ENCODE peak calls at places on chromosome 14, in four cellular contexts. W is K562, H is HepG2, T is SK-N-SH. E is an unnamed sample.

GRCh38 chr14:76329951-76330350 is 46.0 kb upstream of the ESRRB start:
- DNase-seq in W (no peak), H (no peak), T (no peak), E (no peak)

GRCh38 chr14:96162265-96162664 is 42.4 kb upstream of the BDKRB2 start:
- DNase-seq in W (no peak), H (no peak), T (no peak), E (no peak)

GRCh38 chr14:68968051-68968450 is 11.1 kb downstream of the ACTN1 start:
- DNase-seq in W (no peak), H (no peak), T (no peak), E (no peak)

GRCh38 chr14:26328766-26329165 is 269.1 kb downstream of the NOVA1 start:
- DNase-seq in W (no peak), H (no peak), T (no peak), E (no peak)

GRCh38 chr14:76464856-76465255 is 88.9 kb downstream of the ESRRB start:
- DNase-seq in W (no peak), H (no peak), T (no peak), E (no peak)

GRCh38 chr14:91289464-91289863 is 45.0 kb upstream of the GPR68 start:
- DNase-seq in W (no peak), H (no peak), T (no peak), E (no peak)

GRCh38 chr14:77225254-77225653 is 43.7 kb downstream of the TMEM63C start:
- DNase-seq in W (no peak), H (no peak), T (no peak), E (no peak)

GRCh38 chr14:85463512-85463911 is 66.4 kb upstream of the FLRT2 start:
- DNase-seq in W (no peak), H (no peak), T (no peak), E (no peak)

GRCh38 chr14:74190910-74191575 is 48.2 kb upstream of the VSX2 start:
- DNase-seq in W (no peak), H (no peak), T (no peak), E (no peak)

GRCh38 chr14:90060312-90060964 is 1.4 kb upstream of the KCNK13 start:
- DNase-seq in W (peak), H (peak), T (peak), E (no peak)
- TF ChIP-seq SMC3 in W (peak), H (no peak), T (no peak), E (peak)

DNA sequence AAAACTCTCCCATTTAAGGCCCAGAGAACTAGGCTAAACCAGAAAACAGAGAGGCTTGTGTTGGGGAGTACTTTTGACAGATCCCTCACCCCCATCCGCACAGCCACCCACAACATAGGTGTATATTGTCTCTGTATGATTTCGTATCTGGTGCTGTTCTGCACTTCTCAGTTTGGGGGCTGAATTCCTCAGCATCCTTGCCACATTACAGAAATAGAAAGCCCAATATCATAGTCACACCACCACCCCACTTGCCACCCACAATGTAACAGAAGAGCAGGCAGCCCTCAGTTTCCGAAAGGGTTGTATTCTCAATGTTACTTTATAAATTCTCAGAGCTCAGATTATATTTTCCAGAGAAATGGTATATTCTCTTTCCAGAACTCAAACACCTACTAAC is 950.9 kb downstream of the DIO2 start:
- DNase-seq in W (no peak), H (no peak), T (no peak), E (no peak)
- TF ChIP-seq POLR2AphosphoS5 in W (no peak), H (no peak), T (no peak), E (no peak)

GRCh38 chr14:59918824-59919581 is 941 bp upstream of the LRRC9 start:
- DNase-seq in W (peak), H (peak), T (peak), E (no peak)
- H2AFZ ChIP-seq in W (peak), H (peak), T (peak), E (peak)

DNA sequence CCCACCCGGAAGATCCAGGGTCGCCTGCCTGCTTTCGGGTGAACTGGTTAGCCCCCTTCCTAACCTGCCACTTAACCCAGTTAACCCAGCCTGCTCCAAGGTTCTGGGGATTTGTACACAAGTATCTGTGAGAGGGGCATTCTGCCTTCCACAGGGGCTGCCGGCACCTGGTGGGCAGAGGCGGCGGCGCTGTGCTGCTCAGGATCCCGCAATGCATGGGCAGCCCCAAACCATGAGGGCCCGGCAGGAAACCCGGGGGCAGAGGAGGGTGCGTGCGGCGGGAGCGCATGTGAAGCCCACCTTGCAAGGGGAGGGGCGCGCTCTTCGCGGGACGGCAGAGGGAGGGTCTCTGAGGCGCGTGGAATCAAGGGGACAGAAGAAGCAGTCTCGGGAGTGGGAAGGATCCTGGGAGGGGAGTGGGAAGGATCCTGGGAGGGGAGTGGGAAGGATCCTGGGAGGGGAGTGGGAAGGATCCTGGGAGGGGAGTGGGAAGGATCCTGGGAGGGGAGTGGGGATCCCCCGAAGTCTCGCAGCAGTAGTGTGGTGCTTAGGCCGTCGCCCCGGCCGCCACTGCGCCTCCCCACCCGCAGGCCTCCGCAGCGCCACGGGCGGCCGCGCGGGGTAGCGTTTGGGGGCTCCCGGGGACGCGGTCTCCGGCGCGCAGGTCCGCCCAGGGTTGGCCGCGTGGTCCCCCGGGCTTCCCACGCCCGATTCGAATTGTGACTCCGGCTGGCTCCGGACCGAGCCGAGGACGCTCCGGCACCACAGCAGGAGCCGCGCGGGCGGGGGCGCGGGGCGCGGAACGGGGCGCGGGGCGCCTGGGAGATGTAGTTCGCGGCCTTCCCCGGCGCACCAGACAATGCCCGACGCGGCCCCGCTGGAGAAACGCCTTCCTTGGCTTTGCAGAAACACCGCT is 4.9 kb upstream of the MTA1 start:
- DNase-seq in W (peak), H (peak), T (peak), E (no peak)
- TF ChIP-seq SMC3 in W (no peak), H (no peak), T (no peak), E (no peak)

DNA sequence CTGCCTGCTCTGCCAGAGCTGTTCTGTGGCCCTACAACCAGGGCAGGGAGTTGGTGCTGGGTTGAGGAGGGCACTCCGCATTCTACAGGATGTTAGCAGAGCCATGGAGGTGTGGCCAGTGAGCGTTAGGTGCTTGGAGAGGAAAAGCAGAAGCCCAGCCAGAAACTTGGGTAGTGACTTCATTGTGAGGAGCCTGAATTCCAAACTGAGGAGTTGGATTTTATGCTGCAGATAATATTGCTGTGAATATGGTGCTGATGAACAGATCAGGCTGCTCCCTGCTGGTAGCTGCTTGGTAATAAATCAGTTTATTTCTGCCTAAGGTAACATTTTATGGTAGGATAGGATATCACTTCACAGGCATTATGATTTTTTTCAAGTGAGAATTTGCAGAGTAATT is 7.1 kb upstream of the CCDC175 start:
- DNase-seq in W (no peak), H (no peak), T (no peak), E (no peak)
- TF ChIP-seq POLR2AphosphoS5 in W (no peak), H (no peak), T (no peak), E (no peak)

GRCh38 chr14:39168591-39168990 is 1.5 kb downstream of the TRAPPC6B start:
- DNase-seq in W (no peak), H (no peak), T (no peak), E (no peak)

GRCh38 chr14:39173198-39173597 is 1.9 kb upstream of the PNN start:
- DNase-seq in W (no peak), H (no peak), T (no peak), E (no peak)

GRCh38 chr14:39174560-39175444 is at the start of gene PNN:
- DNase-seq in W (peak), H (peak), T (peak), E (peak)

GRCh38 chr14:39169541-39169900 is 612 bp downstream of the TRAPPC6B start:
- DNase-seq in W (no peak), H (no peak), T (peak), E (no peak)
- H2AFZ ChIP-seq in W (peak), H (peak), T (peak), E (peak)

DNA sequence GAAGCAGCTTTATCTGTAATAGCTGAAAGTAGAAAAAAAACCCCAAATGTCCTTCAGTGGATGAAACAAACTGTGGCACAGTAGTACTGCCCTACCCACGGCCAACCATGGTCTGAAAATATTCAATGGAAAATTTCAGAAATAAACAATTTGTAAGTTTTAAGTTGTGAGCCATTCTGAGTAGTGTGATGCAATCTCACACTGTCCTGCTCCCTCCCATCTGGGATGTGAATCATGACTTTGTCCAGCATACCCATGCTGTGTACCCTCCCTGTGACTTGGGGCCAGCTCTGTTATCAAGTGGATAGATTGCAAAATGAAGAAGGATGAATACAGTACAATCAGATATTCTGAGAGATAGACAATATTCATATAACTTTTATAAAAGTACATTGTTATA is 106.2 kb downstream of the SMOC1 start:
- DNase-seq in W (no peak), H (no peak), T (no peak), E (no peak)
- TF ChIP-seq SMC3 in W (no peak), H (no peak), T (no peak), E (no peak)

DNA sequence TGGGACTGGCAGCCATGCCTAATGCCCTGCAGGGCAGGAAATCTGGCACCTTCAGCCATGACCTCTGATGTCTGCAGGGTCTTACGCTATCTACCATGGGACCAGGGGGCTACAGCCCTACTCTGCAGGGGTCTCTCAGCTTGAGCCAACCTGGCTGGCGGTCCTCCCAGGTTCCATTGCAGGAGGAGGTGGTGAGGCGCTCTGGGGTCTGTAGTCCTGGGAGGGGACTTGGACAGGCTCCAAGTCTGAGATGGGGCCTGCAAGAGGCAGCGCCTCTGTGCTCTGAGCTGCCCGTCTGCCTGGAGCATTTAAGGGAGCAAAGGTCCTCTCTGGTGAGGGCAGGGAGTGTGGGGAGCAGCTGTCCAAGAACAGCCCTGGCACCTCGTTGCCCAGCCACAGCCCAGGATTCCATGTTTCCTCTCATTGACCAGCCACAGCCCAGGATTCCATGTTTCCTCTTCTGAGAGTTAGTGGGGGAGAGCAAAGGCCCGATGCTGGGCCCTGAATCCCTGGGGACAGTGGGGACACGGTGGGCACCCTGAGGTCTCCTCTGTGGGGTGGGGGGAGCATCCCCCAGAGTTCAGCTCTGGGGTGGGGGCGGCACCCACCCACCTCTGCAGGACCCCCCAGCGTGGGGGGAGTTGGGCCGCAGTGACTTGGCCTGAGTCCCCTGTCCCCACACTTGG is 678 bp downstream of the PLD4 start:
- DNase-seq in W (no peak), H (no peak), T (no peak), E (no peak)
- TF ChIP-seq POLR2AphosphoS5 in W (no peak), H (no peak), T (no peak), E (no peak)

DNA sequence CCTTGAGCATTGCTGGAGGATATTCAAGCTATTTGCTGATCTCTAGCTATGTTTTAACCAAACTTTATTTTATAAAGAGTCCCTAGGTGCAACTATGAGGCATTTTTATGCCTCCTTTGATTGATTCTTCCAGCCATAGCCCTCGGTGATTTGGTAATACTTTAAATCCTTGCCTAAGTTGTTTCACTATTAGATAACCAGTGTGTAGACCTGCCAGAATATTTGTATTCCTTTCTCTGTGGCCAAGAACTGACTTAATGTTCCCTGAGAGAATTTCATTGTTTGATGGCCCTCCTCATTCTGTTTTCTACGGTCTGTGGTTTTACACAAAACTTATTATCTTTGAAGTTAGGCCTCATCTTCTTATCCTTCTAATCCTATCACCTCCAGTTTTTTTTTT is 109.6 kb upstream of the MDGA2 start:
- DNase-seq in W (no peak), H (no peak), T (no peak), E (no peak)
- H2AFZ ChIP-seq in W (no peak), H (no peak), T (no peak), E (no peak)

DNA sequence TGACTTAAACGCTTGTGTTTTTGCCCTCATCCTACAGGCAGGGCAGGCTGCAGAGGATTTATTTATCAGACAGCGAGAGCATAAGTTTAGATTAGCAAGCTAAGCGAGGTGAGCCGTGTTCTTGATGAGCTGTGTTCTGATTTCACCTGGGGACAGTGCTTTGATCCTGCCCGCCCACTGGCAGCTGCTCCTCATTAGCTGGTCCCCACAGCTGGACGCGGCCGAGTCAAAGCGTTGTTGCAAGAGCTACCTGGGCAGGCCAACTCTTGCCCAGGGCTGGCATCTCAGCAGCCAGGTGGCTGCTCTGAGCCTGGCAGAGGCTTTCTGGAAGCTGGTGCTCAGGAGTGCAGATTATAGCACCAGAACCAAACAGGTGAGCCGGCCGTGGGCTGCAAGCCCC is 46.8 kb upstream of the BEGAIN start:
- DNase-seq in W (no peak), H (no peak), T (no peak), E (no peak)
- TF ChIP-seq SMC3 in W (no peak), H (no peak), T (no peak), E (no peak)